ENCODE peak calls at places on chromosomes 16 and 17, in five cellular contexts. Q, O, F, D and A are unnamed samples.

GRCh38 chr17:82320140-82320840 is 2.9 kb upstream of the CD7 start:
- DNase-seq in F (no peak), D (no peak), O (no peak), Q (no peak), A (no peak)

GRCh38 chr17:27506348-27507218 is 50.3 kb downstream of the KSR1 start:
- DNase-seq in Q (no peak), O (peak; percentile 74), D (no peak), F (no peak), A (no peak)

GRCh38 chr17:51050291-51051033 is 70.2 kb downstream of the SPAG9 start:
- DNase-seq in D (no peak), Q (no peak), O (no peak), F (no peak), A (no peak)

GRCh38 chr17:28320215-28321061 is 1.4 kb downstream of the TMEM97 start:
- DNase-seq in D (no peak), O (no peak), Q (no peak), F (no peak), A (no peak)

GRCh38 chr17:75024686-75025397 is 12.4 kb downstream of the MRPL58 start:
- DNase-seq in O (no peak), F (no peak), D (no peak), Q (no peak), A (no peak)

GRCh38 chr17:58280480-58281217 is at the start of gene MPO:
- DNase-seq in O (no peak), D (no peak), Q (no peak), F (no peak), A (peak; percentile 98)

GRCh38 chr17:43974541-43975315 is 21.0 kb upstream of the PYY start:
- DNase-seq in F (no peak), D (no peak), Q (no peak), O (no peak), A (no peak)

GRCh38 chr17:77280304-77280910 is 139.6 kb downstream of the SEC14L1 start:
- DNase-seq in Q (peak; percentile 58), O (no peak), F (no peak), D (no peak), A (no peak)

GRCh38 chr17:15379659-15380058 is 38.3 kb upstream of the TEKT3 start:
- DNase-seq in O (no peak), Q (no peak), F (no peak), D (no peak), A (no peak)

GRCh38 chr16:10809706-10810105 is 8.9 kb downstream of the TVP23A start:
- DNase-seq in D (no peak), F (no peak), O (no peak), Q (no peak), A (no peak)

GRCh38 chr16:58099097-58099955 is 29.9 kb downstream of the CFAP20 start:
- DNase-seq in Q (no peak), F (no peak), O (no peak), D (no peak), A (no peak)

GRCh38 chr17:4375039-4375748 is 8.7 kb upstream of the UBE2G1 start:
- DNase-seq in D (no peak), Q (no peak), F (no peak), O (no peak), A (no peak)

GRCh38 chr17:81026266-81027036 is 8.5 kb upstream of the BAIAP2 start:
- DNase-seq in O (no peak), D (no peak), Q (no peak), F (no peak), A (no peak)